ENCODE peak calls at places on chromosome 4, in seven cellular contexts. One of them, this sample, is unnamed.
A peak's percentile ranks its signal among the peaks of the same experiment; 100 is the strongest.

GRCh38 chr4:6591305-6591704 is 16.3 kb downstream of the MAN2B2 start:
- DNase-seq in astrocyte: no peak
- DNase-seq in OCI-LY7: peak; percentile 87
- DNase-seq in endodermal cell: no peak
- DNase-seq in IMR-90: no peak
- DNase-seq in K562: peak; percentile 79
- DNase-seq in mucosa of descending colon: no peak
- DNase-seq in this sample: no peak

GRCh38 chr4:40334591-40335507 is at the start of gene CHRNA9:
- DNase-seq in endodermal cell: peak; percentile 73
- DNase-seq in OCI-LY7: no peak
- DNase-seq in K562: no peak
- DNase-seq in astrocyte: no peak
- DNase-seq in mucosa of descending colon: no peak
- DNase-seq in IMR-90: no peak
- DNase-seq in this sample: no peak

GRCh38 chr4:173505924-173506779 is 23.9 kb downstream of the HAND2 start:
- DNase-seq in endodermal cell: peak; percentile 92
- DNase-seq in IMR-90: peak; percentile 45
- DNase-seq in astrocyte: no peak
- DNase-seq in OCI-LY7: peak; percentile 34
- DNase-seq in mucosa of descending colon: peak; percentile 74
- DNase-seq in K562: peak; percentile 44
- DNase-seq in this sample: peak; percentile 66

GRCh38 chr4:72631296-72631695 is 62.3 kb upstream of the ADAMTS3 start:
- DNase-seq in endodermal cell: no peak
- DNase-seq in astrocyte: peak; percentile 96
- DNase-seq in OCI-LY7: no peak
- DNase-seq in mucosa of descending colon: no peak
- DNase-seq in K562: no peak
- DNase-seq in IMR-90: peak; percentile 49
- DNase-seq in this sample: peak; percentile 34

GRCh38 chr4:187378441-187378840 is 617.1 kb upstream of the ZFP42 start:
- DNase-seq in K562: no peak
- DNase-seq in OCI-LY7: no peak
- DNase-seq in astrocyte: no peak
- DNase-seq in mucosa of descending colon: no peak
- DNase-seq in endodermal cell: no peak
- DNase-seq in IMR-90: no peak
- DNase-seq in this sample: no peak

GRCh38 chr4:150540536-150540935 is 41.4 kb upstream of the MAB21L2 start:
- DNase-seq in endodermal cell: no peak
- DNase-seq in astrocyte: no peak
- DNase-seq in mucosa of descending colon: no peak
- DNase-seq in K562: no peak
- DNase-seq in IMR-90: no peak
- DNase-seq in OCI-LY7: no peak
- DNase-seq in this sample: no peak

GRCh38 chr4:128061566-128062536 is 739 bp downstream of the LARP1B start:
- DNase-seq in endodermal cell: peak; percentile 90
- DNase-seq in mucosa of descending colon: peak; percentile 81
- DNase-seq in IMR-90: peak; percentile 15
- DNase-seq in K562: peak; percentile 49
- DNase-seq in OCI-LY7: peak; percentile 79
- DNase-seq in astrocyte: peak; percentile 25
- DNase-seq in this sample: peak; percentile 30

GRCh38 chr4:139530833-139531427 is 25.1 kb downstream of the SETD7 start:
- DNase-seq in IMR-90: no peak
- DNase-seq in endodermal cell: peak; percentile 93
- DNase-seq in astrocyte: no peak
- DNase-seq in OCI-LY7: peak; percentile 50
- DNase-seq in K562: peak; percentile 67
- DNase-seq in mucosa of descending colon: peak; percentile 43
- DNase-seq in this sample: no peak

GRCh38 chr4:25177147-25177546 is 16.9 kb upstream of the SEPSECS start:
- DNase-seq in endodermal cell: no peak
- DNase-seq in K562: no peak
- DNase-seq in mucosa of descending colon: no peak
- DNase-seq in OCI-LY7: no peak
- DNase-seq in astrocyte: no peak
- DNase-seq in IMR-90: no peak
- DNase-seq in this sample: no peak

GRCh38 chr4:8090312-8090711 is 68.3 kb downstream of the ABLIM2 start:
- DNase-seq in IMR-90: peak; percentile 35
- DNase-seq in astrocyte: peak; percentile 54
- DNase-seq in mucosa of descending colon: peak; percentile 81
- DNase-seq in endodermal cell: no peak
- DNase-seq in K562: no peak
- DNase-seq in OCI-LY7: no peak
- DNase-seq in this sample: no peak

GRCh38 chr4:151322565-151322964 is 2.8 kb downstream of the SH3D19 start:
- DNase-seq in mucosa of descending colon: no peak
- DNase-seq in astrocyte: peak; percentile 10
- DNase-seq in endodermal cell: no peak
- DNase-seq in K562: no peak
- DNase-seq in OCI-LY7: no peak
- DNase-seq in IMR-90: no peak
- DNase-seq in this sample: no peak

GRCh38 chr4:6732441-6733357 is 16.7 kb downstream of the BLOC1S4 start:
- DNase-seq in K562: peak; percentile 89
- DNase-seq in IMR-90: peak; percentile 94
- DNase-seq in OCI-LY7: no peak
- DNase-seq in endodermal cell: peak; percentile 71
- DNase-seq in astrocyte: peak; percentile 93
- DNase-seq in mucosa of descending colon: peak; percentile 55
- DNase-seq in this sample: peak; percentile 65

GRCh38 chr4:151198748-151199147 is 78.2 kb upstream of the PRSS48 start:
- DNase-seq in K562: no peak
- DNase-seq in OCI-LY7: no peak
- DNase-seq in endodermal cell: no peak
- DNase-seq in IMR-90: peak; percentile 54
- DNase-seq in mucosa of descending colon: no peak
- DNase-seq in astrocyte: no peak
- DNase-seq in this sample: no peak

GRCh38 chr4:98586634-98587354 is 71.6 kb downstream of the TSPAN5 start:
- DNase-seq in OCI-LY7: no peak
- DNase-seq in mucosa of descending colon: no peak
- DNase-seq in IMR-90: no peak
- DNase-seq in astrocyte: no peak
- DNase-seq in K562: no peak
- DNase-seq in endodermal cell: no peak
- DNase-seq in this sample: no peak
- TF ChIP-seq CTCF in OCI-LY7: no peak
- TF ChIP-seq CTCF in mucosa of descending colon: no peak
- TF ChIP-seq CTCF in IMR-90: no peak
- TF ChIP-seq CTCF in astrocyte: no peak
- TF ChIP-seq CTCF in K562: no peak
- TF ChIP-seq CTCF in endodermal cell: no peak
- TF ChIP-seq CTCF in this sample: no peak

GRCh38 chr4:168840988-168841681 is 168.9 kb downstream of the CBR4 start:
- DNase-seq in K562: no peak
- DNase-seq in mucosa of descending colon: no peak
- DNase-seq in OCI-LY7: no peak
- DNase-seq in endodermal cell: no peak
- DNase-seq in astrocyte: no peak
- DNase-seq in IMR-90: no peak
- DNase-seq in this sample: no peak

GRCh38 chr4:168841682-168842019 is 168.4 kb downstream of the CBR4 start:
- DNase-seq in IMR-90: no peak
- DNase-seq in OCI-LY7: no peak
- DNase-seq in mucosa of descending colon: no peak
- DNase-seq in endodermal cell: no peak
- DNase-seq in K562: no peak
- DNase-seq in astrocyte: no peak
- DNase-seq in this sample: no peak

GRCh38 chr4:168839758-168840385 is 170.2 kb downstream of the CBR4 start:
- DNase-seq in astrocyte: no peak
- DNase-seq in OCI-LY7: no peak
- DNase-seq in endodermal cell: no peak
- DNase-seq in mucosa of descending colon: no peak
- DNase-seq in IMR-90: no peak
- DNase-seq in K562: no peak
- DNase-seq in this sample: no peak

GRCh38 chr4:168842186-168842585 is 167.9 kb downstream of the CBR4 start:
- DNase-seq in mucosa of descending colon: no peak
- DNase-seq in IMR-90: no peak
- DNase-seq in endodermal cell: no peak
- DNase-seq in astrocyte: no peak
- DNase-seq in OCI-LY7: no peak
- DNase-seq in K562: no peak
- DNase-seq in this sample: no peak

GRCh38 chr4:168840386-168840763 is 169.7 kb downstream of the CBR4 start:
- DNase-seq in OCI-LY7: no peak
- DNase-seq in mucosa of descending colon: no peak
- DNase-seq in endodermal cell: no peak
- DNase-seq in K562: no peak
- DNase-seq in astrocyte: no peak
- DNase-seq in IMR-90: no peak
- DNase-seq in this sample: no peak
- H3K4me1 ChIP-seq in OCI-LY7: no peaks in the 10 kb centered on the region
- H3K4me1 ChIP-seq in mucosa of descending colon: no peaks in the 10 kb centered on the region
- H3K4me1 ChIP-seq in endodermal cell: no peaks in the 10 kb centered on the region
- H3K4me1 ChIP-seq in K562: no peaks in the 10 kb centered on the region
- H3K4me1 ChIP-seq in astrocyte: peaks cover 41% of the 10 kb centered on the region
- H3K4me1 ChIP-seq in IMR-90: peaks cover 38% of the 10 kb centered on the region
- H3K4me1 ChIP-seq in this sample: no peaks in the 10 kb centered on the region

GRCh38 chr4:4872148-4872903 is 12.9 kb downstream of the MSX1 start:
- DNase-seq in mucosa of descending colon: no peak
- DNase-seq in IMR-90: no peak
- DNase-seq in OCI-LY7: no peak
- DNase-seq in astrocyte: no peak
- DNase-seq in K562: no peak
- DNase-seq in endodermal cell: peak; percentile 89
- DNase-seq in this sample: no peak
- TF ChIP-seq CTCF in mucosa of descending colon: no peak
- TF ChIP-seq CTCF in IMR-90: no peak
- TF ChIP-seq CTCF in OCI-LY7: no peak
- TF ChIP-seq CTCF in astrocyte: no peak
- TF ChIP-seq CTCF in K562: no peak
- TF ChIP-seq CTCF in endodermal cell: peak; percentile 42
- TF ChIP-seq CTCF in this sample: no peak

GRCh38 chr4:141645611-141646340 is 9.4 kb downstream of the IL15 start:
- DNase-seq in IMR-90: peak; percentile 93
- DNase-seq in mucosa of descending colon: no peak
- DNase-seq in endodermal cell: no peak
- DNase-seq in K562: no peak
- DNase-seq in OCI-LY7: no peak
- DNase-seq in astrocyte: peak; percentile 95
- DNase-seq in this sample: no peak
- H3K4me1 ChIP-seq in IMR-90: peaks cover 13% of the 10 kb centered on the region
- H3K4me1 ChIP-seq in mucosa of descending colon: peaks cover 12% of the 10 kb centered on the region
- H3K4me1 ChIP-seq in endodermal cell: no peaks in the 10 kb centered on the region
- H3K4me1 ChIP-seq in K562: no peaks in the 10 kb centered on the region
- H3K4me1 ChIP-seq in OCI-LY7: no peaks in the 10 kb centered on the region
- H3K4me1 ChIP-seq in astrocyte: peaks cover 27% of the 10 kb centered on the region
- H3K4me1 ChIP-seq in this sample: no peaks in the 10 kb centered on the region